ENCODE peak calls at places on chromosomes 7 and 10, in six cellular contexts. U, A, S, H, R and B are unnamed samples.

GRCh38 chr10:95363303-95363912 is 72.6 kb upstream of the PDLIM1 start:
- DNase-seq in A (no peak), U (peak; percentile 59), S (no peak), H (no peak), R (peak; percentile 46), B (peak; percentile 47)

GRCh38 chr7:138768251-138768650 is 29.5 kb upstream of the TMEM213 start:
- DNase-seq in H (no peak), A (no peak), S (no peak), R (no peak), U (no peak), B (no peak)

GRCh38 chr10:73648975-73649829 is 6.6 kb downstream of the SYNPO2L start:
- DNase-seq in S (no peak), U (no peak), A (no peak), R (no peak), H (no peak), B (no peak)

GRCh38 chr10:29243061-29243460 is 45.8 kb upstream of the LYZL1 start:
- DNase-seq in U (no peak), H (no peak), A (no peak), S (no peak), R (no peak), B (no peak)

GRCh38 chr7:152112829-152113228 is 87.4 kb downstream of the GALNT11 start:
- DNase-seq in A (no peak), R (no peak), U (no peak), H (no peak), S (no peak), B (no peak)

GRCh38 chr7:149295481-149295850 is 33.5 kb downstream of the ZNF783 start:
- DNase-seq in H (no peak), R (no peak), S (no peak), A (no peak), U (no peak), B (no peak)

GRCh38 chr10:129919358-129919757 is 44.7 kb downstream of the EBF3 start:
- DNase-seq in R (no peak), A (no peak), U (no peak), H (no peak), S (no peak), B (no peak)

GRCh38 chr10:34933676-34934075 is 118.6 kb upstream of the PARD3 start:
- DNase-seq in S (peak; percentile 69), A (no peak), U (peak; percentile 54), H (no peak), R (peak; percentile 49), B (no peak)

GRCh38 chr7:124840435-124840834 is 74.8 kb upstream of the GPR37 start:
- DNase-seq in S (no peak), H (no peak), A (no peak), U (no peak), R (no peak), B (no peak)

GRCh38 chr7:2841907-2842306 is 2.2 kb downstream of the GNA12 start:
- DNase-seq in U (no peak), S (no peak), H (no peak), A (no peak), R (no peak), B (no peak)

GRCh38 chr7:2845193-2845592 is 1.1 kb upstream of the GNA12 start:
- DNase-seq in R (no peak), A (no peak), U (no peak), H (no peak), S (no peak), B (no peak)

GRCh38 chr7:2843191-2843685 is 870 bp downstream of the GNA12 start:
- DNase-seq in U (no peak), H (no peak), S (no peak), R (no peak), A (no peak), B (no peak)

GRCh38 chr7:2843711-2844152 is 376 bp downstream of the GNA12 start:
- DNase-seq in S (peak; percentile 46), R (no peak), H (no peak), A (no peak), U (peak; percentile 48), B (peak; percentile 48)

GRCh38 chr7:2844153-2845077 is at the start of gene GNA12:
- DNase-seq in U (peak; percentile 100), S (peak; percentile 98), R (peak; percentile 99), A (peak; percentile 99), H (peak; percentile 94), B (peak; percentile 99)
- TF ChIP-seq POLR2A in U (peak; percentile 76), S (peak; percentile 28), R (no peak), A (peak; percentile 39), H (peak; percentile 63), B (no peak)

GRCh38 chr7:2663960-2664359 is 24.0 kb upstream of the AMZ1 start:
- DNase-seq in R (no peak), A (no peak), S (no peak), H (no peak), U (no peak), B (no peak)

GRCh38 chr7:2662273-2663120 is 25.5 kb upstream of the AMZ1 start:
- DNase-seq in A (no peak), U (no peak), H (no peak), S (no peak), R (no peak), B (no peak)

GRCh38 chr7:2665359-2665791 is 22.6 kb upstream of the AMZ1 start:
- DNase-seq in H (no peak), R (no peak), S (no peak), A (no peak), U (no peak), B (no peak)

GRCh38 chr7:2661602-2662272 is 26.3 kb upstream of the AMZ1 start:
- DNase-seq in U (no peak), R (no peak), H (no peak), A (no peak), S (no peak), B (no peak)

DNA sequence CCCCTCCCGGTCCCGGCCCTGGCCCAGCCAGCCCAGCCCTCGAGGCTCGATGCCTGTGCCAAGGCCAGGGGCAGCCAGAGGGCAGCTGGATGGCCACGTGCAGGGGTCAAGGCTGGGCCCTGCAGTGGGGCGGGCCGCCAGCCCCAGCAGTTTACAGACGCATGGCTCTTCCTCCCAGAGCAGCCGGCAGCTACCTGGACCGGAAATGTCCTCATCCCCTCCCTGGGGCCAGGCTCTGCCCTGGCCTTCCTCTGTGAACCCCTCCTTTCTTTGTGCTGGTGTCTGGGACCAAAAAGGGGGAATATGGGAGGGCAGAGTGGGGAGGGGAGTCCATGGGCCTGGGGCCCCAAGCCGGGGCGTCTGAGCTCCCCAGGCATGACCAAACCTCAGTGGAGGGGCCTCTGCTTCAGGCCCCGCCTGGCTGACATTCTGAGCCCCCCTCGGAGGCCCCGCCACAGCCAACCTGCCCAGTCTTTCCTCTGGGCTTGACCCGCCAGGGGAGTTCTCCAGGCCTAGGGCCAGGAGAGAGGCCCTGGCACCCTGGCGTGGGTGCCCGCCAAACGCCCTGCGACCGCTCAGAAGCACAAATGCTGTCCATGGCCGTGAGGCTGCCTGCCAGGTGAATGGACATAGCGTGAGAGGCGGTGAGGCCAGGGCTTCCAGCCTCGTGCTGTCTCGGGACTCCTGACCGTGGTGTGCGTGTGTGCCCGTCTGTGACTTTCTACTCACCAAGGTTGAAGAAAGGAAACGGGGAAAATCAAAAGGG is 24.7 kb upstream of the AMZ1 start:
- DNase-seq in S (no peak), A (no peak), H (no peak), U (no peak), R (no peak), B (no peak)
- TF ChIP-seq POLR2A in S (no peak), A (no peak), H (peak; percentile 46), U (no peak), R (no peak), B (no peak)

DNA sequence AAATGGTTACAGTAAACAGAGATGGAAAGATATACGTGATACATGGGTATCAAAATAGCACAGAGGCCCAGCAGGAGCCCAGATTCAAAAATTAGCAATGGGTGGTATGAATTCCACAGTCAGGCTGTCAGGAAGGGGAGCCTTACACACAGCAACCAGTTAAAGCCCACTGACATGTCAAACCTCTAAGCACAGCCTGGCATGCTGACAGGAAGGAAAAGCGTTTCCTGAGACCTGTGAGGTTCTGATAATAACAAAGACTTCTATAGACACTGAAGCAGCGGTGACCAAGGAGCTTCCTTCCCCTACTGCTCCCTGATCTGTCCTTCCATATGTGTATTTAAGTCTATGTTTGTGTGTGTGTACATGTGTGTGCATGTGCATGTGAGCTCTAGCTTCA is 89.9 kb downstream of the PHYHIPL start:
- DNase-seq in U (no peak), S (no peak), A (no peak), R (no peak), H (no peak), B (no peak)
- TF ChIP-seq POLR2A in U (no peak), S (no peak), A (no peak), R (no peak), H (no peak), B (no peak)

DNA sequence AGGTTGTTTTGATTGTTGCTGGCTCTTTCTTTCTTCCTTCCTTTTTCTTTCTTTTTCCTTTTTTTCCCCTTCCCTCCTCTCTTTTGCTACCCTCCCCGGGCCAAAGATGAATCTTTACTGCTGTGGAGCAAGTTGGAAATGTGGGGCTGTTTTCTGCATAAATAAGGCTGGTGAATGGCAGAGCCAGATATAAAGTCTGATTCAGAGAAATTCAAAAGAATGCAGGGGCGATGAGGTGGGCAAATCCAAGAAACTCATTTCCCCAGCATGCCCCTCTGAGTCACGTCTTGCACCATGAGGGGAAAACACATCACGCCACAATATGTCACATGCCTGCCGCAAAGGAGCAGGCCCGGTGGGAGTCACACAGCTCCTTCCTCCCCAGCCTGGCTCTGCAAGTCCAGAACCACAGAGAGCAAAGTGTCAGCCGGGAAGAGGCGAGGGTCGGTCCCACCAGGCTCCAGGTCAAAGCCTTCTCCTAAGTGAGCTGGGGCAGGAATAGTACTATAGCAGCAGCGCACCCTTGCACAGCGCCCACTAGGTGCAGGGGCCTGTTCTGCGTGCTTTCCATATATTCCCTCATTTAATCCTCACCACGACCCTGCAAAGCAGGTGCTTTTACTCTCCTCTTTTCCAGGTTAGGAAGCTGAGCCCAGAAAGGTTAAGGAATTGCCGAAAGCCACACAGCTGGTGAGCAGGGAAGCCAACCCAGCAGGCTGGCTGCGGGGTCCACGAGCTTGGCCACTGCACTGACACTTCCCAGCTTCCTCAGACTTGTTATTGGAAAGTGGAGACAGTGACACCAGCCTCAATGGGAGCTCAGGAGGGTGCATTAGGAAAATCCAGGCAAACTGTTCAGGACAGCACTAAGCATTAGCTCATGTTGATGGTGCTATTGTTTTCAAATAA is 94.1 kb upstream of the ZMIZ1 start:
- DNase-seq in A (peak; percentile 91), R (peak; percentile 89), H (peak; percentile 29), S (peak; percentile 66), U (peak; percentile 44), B (peak; percentile 57)
- TF ChIP-seq POLR2A in A (no peak), R (no peak), H (peak; percentile 72), S (no peak), U (peak; percentile 17), B (no peak)

GRCh38 chr7:47350425-47350824 is 231.5 kb downstream of the TNS3 start:
- DNase-seq in H (no peak), S (no peak), R (no peak), U (no peak), A (peak; percentile 70), B (peak; percentile 6)
- TF ChIP-seq POLR2A in H (no peak), S (no peak), R (no peak), U (no peak), A (no peak), B (no peak)

DNA sequence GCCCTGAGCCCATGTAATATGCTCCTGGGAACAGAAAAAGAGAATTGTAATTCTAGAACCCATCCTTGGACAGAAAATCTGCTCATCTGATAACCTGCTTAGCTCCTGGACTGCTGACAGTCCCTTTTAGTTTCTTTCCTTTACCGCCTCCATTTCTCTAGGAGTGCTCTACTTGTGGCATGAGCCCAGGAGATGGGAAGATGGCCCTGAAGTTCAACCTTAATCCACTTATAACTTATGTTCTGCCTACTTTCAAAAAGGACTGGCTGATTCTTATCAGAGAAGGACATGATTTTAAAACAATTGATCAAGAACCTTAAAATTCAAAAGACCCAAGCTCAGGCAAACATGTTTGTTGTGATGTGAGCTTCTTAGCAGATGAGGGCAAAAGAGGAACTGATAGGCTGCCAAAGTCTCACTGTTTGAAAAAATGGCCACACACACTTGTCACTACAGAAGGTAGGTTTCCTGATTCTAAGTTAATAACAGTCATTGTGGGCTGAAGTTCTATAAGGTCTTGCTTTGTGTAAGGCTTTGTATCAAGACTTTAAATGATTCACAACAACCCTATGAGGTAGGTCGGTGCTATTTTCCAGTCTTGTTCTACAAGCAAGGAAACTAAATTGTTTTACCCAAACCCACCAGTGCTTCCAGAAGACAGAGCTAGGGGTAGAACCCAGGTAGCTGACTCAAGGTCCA is 94.3 kb upstream of the AFAP1L2 start:
- DNase-seq in H (no peak), R (no peak), S (no peak), U (no peak), A (no peak), B (no peak)
- TF ChIP-seq POLR2A in H (no peak), R (no peak), S (no peak), U (no peak), A (no peak), B (no peak)